ENCODE peak calls at places on chromosomes 5 and 9, in six cellular contexts. F is lower lobe of right lung, B is left lung, R is osteoblast, M is H9, C is SJCRH30. E is an unnamed sample.

GRCh38 chr5:33444542-33444941 is 3.8 kb downstream of the TARS1 start:
- DNase-seq in F (no peak), B (no peak), R (no peak), M (no peak), C (no peak), E (no peak)

GRCh38 chr9:14348241-14349140 is 34.5 kb upstream of the NFIB start:
- DNase-seq in F (no peak), B (no peak), R (no peak), M (peak; percentile 49), C (no peak), E (no peak)

GRCh38 chr9:98225015-98225442 is 30.4 kb downstream of the TBC1D2 start:
- DNase-seq in F (no peak), B (no peak), R (no peak), M (no peak), C (no peak), E (no peak)

GRCh38 chr9:118563677-118564076 is 805.6 kb downstream of the BRINP1 start:
- DNase-seq in F (no peak), B (no peak), R (no peak), M (no peak), C (no peak), E (no peak)

GRCh38 chr5:2149196-2149541 is 266.4 kb upstream of the IRX4 start:
- DNase-seq in F (no peak), B (no peak), R (peak; percentile 89), M (peak; percentile 71), C (peak; percentile 23), E (no peak)

GRCh38 chr9:34377402-34377741 is 674 bp upstream of the MYORG start:
- DNase-seq in F (peak; percentile 70), B (peak; percentile 62), R (peak; percentile 90), M (no peak), C (no peak), E (no peak)

GRCh38 chr9:32378496-32378895 is 5.9 kb upstream of the ACO1 start:
- DNase-seq in F (no peak), B (no peak), R (peak; percentile 69), M (peak; percentile 52), C (peak; percentile 39), E (no peak)

GRCh38 chr5:139157556-139157955 is 40.6 kb downstream of the SIL1 start:
- DNase-seq in F (no peak), B (no peak), R (no peak), M (no peak), C (no peak), E (no peak)

GRCh38 chr5:127227881-127228280 is 62.7 kb upstream of the MEGF10 start:
- DNase-seq in F (no peak), B (no peak), R (peak; percentile 14), M (no peak), C (no peak), E (no peak)

GRCh38 chr9:136084191-136084944 is 10.7 kb downstream of the NACC2 start:
- DNase-seq in F (peak; percentile 44), B (no peak), R (peak; percentile 80), M (peak; percentile 25), C (peak; percentile 2), E (no peak)

GRCh38 chr9:93120846-93121315 is 13.2 kb downstream of the NINJ1 start:
- DNase-seq in F (peak; percentile 35), B (peak; percentile 33), R (peak; percentile 79), M (peak; percentile 19), C (no peak), E (no peak)

GRCh38 chr9:20557890-20558608 is 64.2 kb downstream of the MLLT3 start:
- DNase-seq in F (no peak), B (no peak), R (no peak), M (no peak), C (no peak), E (no peak)

GRCh38 chr9:134301387-134302129 is 24.7 kb upstream of the RXRA start:
- DNase-seq in F (peak; percentile 29), B (no peak), R (peak; percentile 79), M (no peak), C (no peak), E (no peak)

DNA sequence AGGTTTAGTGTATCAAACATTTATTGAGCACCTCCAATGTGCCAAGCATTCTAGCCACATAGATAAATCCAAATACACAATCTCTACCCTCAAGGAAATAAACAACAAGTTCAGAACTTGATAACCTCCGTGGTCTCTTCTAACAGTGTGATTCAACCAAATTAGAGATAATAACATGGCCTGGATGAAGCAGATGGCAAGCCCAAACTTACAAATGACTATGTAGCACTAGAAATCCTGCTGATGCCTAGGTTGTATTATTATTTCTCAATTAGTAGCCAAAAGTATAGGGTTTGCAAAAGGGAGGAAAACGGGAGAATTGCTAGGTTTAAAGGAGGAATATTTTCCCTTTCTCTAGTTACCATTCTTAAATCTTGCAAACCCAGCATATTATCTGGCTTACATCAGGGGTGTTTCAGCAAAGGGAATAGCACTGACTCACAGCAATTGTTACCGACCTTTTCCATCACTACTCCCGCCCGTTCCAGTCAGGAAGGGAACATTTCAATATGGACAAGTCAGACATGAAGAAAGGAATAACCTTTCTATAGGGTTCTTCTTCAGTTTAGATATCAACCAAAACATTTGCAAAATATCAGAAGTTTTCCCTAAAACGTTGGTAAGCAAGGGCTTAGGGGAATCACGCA is 2.3 kb downstream of the DPYSL3 start:
- DNase-seq in F (no peak), B (no peak), R (peak; percentile 80), M (no peak), C (no peak), E (no peak)
- H3K4me1 ChIP-seq in F (peaks cover 8% of the 10 kb centered on the region), B (peaks cover 10% of the 10 kb centered on the region), R (peaks cover 37% of the 10 kb centered on the region), M (no peaks in the 10 kb centered on the region), C (peaks cover 4% of the 10 kb centered on the region), E (no peaks in the 10 kb centered on the region)

DNA sequence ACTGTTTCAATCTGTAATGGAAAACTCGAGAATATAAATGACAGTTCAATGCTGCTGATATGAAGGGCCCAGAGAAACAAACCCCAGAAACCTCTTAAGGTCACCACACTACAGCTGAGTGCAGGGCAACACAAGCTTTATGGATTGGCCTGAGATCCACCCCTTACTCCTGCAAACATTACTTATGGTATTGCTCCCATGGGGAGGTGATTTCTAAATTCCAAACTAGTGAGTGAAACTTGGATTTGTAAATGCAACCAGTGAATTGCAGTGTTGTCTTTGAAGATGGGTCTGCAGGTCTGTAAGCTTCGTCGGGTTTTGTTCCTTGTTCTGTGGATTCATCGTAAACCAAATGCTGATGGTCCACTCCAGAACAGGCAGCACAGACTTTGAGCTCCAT is 85.4 kb downstream of the NTRK2 start:
- DNase-seq in F (no peak), B (no peak), R (no peak), M (no peak), C (no peak), E (no peak)
- H3K27ac ChIP-seq in F (no peak overlapping the region), B (no peak overlapping the region), R (no peak overlapping the region), M (no peak overlapping the region), C (no peak overlapping the region), E (no peak overlapping the region)

DNA sequence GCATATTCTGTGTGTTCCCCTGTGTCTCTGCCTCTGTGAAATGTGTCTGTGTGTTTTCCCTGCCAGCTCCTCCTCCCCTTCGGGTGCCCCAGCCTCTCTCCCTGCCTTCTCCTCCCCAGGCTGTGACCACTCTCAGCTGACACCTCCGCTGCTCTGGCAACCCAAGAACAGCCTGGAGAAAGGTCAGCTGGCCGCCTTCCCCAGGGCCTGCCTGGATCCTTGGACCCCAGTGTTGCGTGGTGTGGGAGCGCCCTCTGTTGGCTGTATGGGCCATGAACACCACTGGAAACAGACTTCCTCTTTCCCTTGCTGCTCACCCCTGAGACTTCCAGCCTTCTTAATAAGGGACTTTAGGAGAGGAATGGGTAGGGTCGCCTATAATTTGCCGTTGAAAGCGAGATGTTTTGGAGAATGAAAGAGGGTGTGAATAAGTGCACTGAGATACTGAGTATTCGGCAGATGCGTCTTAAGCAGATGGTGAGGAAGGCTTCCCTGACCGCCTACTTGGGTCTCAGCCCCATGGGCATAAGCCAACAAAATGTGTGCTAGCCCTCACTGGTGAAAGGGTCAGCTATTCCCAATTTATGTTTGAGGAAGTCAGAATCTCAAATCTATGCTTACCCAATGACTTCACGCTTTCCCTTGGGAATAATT is 114.9 kb upstream of the TRIM32 start:
- DNase-seq in F (peak; percentile 86), B (peak; percentile 78), R (peak; percentile 91), M (peak; percentile 84), C (peak; percentile 85), E (peak; percentile 60)
- H3K4me1 ChIP-seq in F (peaks cover 19% of the 10 kb centered on the region), B (peaks cover 6% of the 10 kb centered on the region), R (peaks cover 6% of the 10 kb centered on the region), M (peaks cover 4% of the 10 kb centered on the region), C (peaks cover 16% of the 10 kb centered on the region), E (no peaks in the 10 kb centered on the region)

DNA sequence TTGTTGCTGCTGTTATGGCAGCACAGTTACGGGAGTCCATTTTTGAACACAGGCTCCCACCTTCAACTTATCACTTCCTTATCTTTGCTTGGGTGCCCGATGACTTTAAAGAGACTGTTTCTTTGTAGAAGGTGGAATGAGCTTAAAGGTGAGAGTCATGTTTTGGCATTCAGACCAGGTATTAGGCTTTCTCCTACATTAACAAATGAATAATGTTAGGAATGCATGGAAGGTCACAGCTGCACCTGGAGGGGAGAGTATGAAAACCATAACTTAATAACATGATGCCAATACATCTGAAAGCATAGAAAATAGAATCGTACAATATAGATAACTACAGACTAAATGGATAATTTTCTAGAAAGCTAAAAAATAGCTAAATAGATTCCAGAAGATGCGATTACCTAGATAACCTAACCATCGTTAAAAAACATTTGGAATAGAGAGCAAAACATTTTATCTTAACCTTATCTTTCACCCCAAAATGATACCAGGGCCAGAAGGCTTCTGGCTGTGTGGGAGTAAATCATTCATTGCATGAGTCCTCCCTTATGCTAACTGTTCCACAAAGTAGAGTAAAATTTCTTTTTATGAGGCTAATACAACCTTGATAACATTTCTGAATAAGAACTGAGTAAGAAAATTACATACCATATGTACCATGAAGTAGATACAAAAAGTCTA is 126.2 kb upstream of the ADCY2 start:
- DNase-seq in F (no peak), B (no peak), R (no peak), M (no peak), C (no peak), E (no peak)
- H3K27ac ChIP-seq in F (no peak overlapping the region), B (no peak overlapping the region), R (no peak overlapping the region), M (peak overlapping the region; percentile 63), C (no peak overlapping the region), E (no peak overlapping the region)

DNA sequence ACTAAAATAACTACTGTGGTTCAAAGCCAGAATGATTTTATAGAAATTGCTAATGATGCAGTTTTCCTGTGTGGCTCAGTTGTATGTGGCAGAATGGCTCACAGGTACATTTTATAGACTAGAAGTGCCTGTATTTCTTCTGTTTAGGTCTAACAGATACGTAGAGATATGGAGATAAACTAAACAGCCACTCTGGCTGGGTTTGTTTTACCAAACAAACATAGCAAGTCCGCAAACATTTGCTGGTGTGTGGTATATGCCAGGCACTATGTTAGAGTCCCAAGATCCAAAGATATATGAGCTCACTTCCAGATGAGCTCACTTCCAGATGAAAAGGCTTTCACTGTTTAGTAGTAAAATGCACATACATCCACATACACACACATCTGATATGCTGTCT is 24.4 kb downstream of the ADRB2 start:
- DNase-seq in F (no peak), B (no peak), R (no peak), M (no peak), C (no peak), E (no peak)
- H3K4me1 ChIP-seq in F (peaks cover 24% of the 10 kb centered on the region), B (peaks cover 24% of the 10 kb centered on the region), R (no peaks in the 10 kb centered on the region), M (no peaks in the 10 kb centered on the region), C (no peaks in the 10 kb centered on the region), E (no peaks in the 10 kb centered on the region)

E was measured in iPS DF 6.9.